ENCODE peak calls at places on chromosomes 12 and 14, in five cellular contexts. M is germinal center; A is activated naive CD8-positive, alpha-beta T cell treated with anti-CD3 and anti-CD28 coated beads for 36 hours; W is AG04450; N is gastrocnemius medialis. G is an unnamed sample.

GRCh38 chr12:108346022-108346633 is 7.0 kb upstream of the CMKLR1 start:
- DNase-seq in W (no peak), M (no peak), A (no peak), N (no peak), G (no peak)

GRCh38 chr14:70976591-70976990 is 69.3 kb downstream of the PCNX1 start:
- DNase-seq in M (no peak), W (no peak), N (no peak), A (no peak), G (no peak)

GRCh38 chr12:38930994-38931393 is 25.6 kb upstream of the CPNE8 start:
- DNase-seq in W (no peak), A (no peak), N (no peak), M (no peak), G (no peak)

GRCh38 chr12:110340706-110341105 is 59.7 kb downstream of the ATP2A2 start:
- DNase-seq in A (no peak), W (no peak), M (no peak), N (no peak), G (no peak)

GRCh38 chr12:124686885-124687694 is 119.7 kb upstream of the NCOR2 start:
- DNase-seq in A (no peak), N (no peak), M (no peak), W (no peak), G (no peak)

GRCh38 chr14:97458302-97459137 is 661.3 kb downstream of the VRK1 start:
- DNase-seq in A (peak; percentile 79), W (no peak), M (no peak), N (no peak), G (no peak)

GRCh38 chr12:71730936-71731335 is 23.7 kb upstream of the RAB21 start:
- DNase-seq in W (no peak), N (no peak), M (no peak), A (no peak), G (no peak)

GRCh38 chr14:105525861-105526780 is at the start of gene TMEM121:
- DNase-seq in M (peak; percentile 51), N (no peak), W (no peak), A (peak; percentile 62), G (peak; percentile 33)

GRCh38 chr12:55619352-55620138 is 17.1 kb upstream of the OR10P1 start:
- DNase-seq in M (peak; percentile 83), N (no peak), W (peak; percentile 84), A (peak; percentile 29), G (peak; percentile 94)

GRCh38 chr14:68998062-68998461 is 19.0 kb upstream of the ACTN1 start:
- DNase-seq in N (no peak), A (no peak), M (no peak), W (no peak), G (no peak)

GRCh38 chr12:42705863-42706262 is 116.3 kb upstream of the PRICKLE1 start:
- DNase-seq in A (no peak), M (no peak), W (peak; percentile 91), N (peak; percentile 80), G (no peak)

GRCh38 chr12:50661300-50662120 is 102.4 kb upstream of the ATF1 start:
- DNase-seq in M (no peak), W (no peak), A (no peak), N (no peak), G (no peak)

GRCh38 chr12:48032597-48032996 is 28.3 kb upstream of the COL2A1 start:
- DNase-seq in W (no peak), M (no peak), A (no peak), N (no peak), G (no peak)

GRCh38 chr14:77044776-77045569 is 16.5 kb upstream of the IRF2BPL start:
- DNase-seq in M (no peak), N (peak; percentile 78), W (no peak), A (no peak), G (no peak)

GRCh38 chr14:99899578-99900178 is 106.5 kb downstream of the EML1 start:
- DNase-seq in N (no peak), W (no peak), M (no peak), A (no peak), G (peak; percentile 15)

GRCh38 chr14:68783408-68784297 is 9.2 kb downstream of the ZFP36L1 start:
- DNase-seq in N (no peak), M (no peak), A (no peak), W (no peak), G (no peak)

GRCh38 chr12:44317651-44318126 is 481.8 kb downstream of the TMEM117 start:
- DNase-seq in N (no peak), M (no peak), W (peak; percentile 3), A (no peak), G (peak; percentile 57)

GRCh38 chr14:92729632-92730358 is 18.6 kb downstream of the LGMN start:
- DNase-seq in W (peak; percentile 89), A (peak; percentile 42), N (no peak), M (no peak), G (no peak)

GRCh38 chr12:105590571-105590970 is 260.1 kb downstream of the C12orf75 start:
- DNase-seq in M (no peak), W (no peak), N (no peak), A (no peak), G (no peak)

GRCh38 chr12:121838096-121838495 is 20.6 kb downstream of the HPD start:
- DNase-seq in M (no peak), W (no peak), N (no peak), A (no peak), G (no peak)

GRCh38 chr12:92362785-92363184 is 217.1 kb upstream of the BTG1 start:
- DNase-seq in A (no peak), N (no peak), M (peak; percentile 42), W (no peak), G (peak; percentile 89)

GRCh38 chr12:47302111-47302597 is 222.4 kb upstream of the AMIGO2 start:
- DNase-seq in N (no peak), M (peak; percentile 79), A (peak; percentile 42), W (no peak), G (no peak)

GRCh38 chr12:54588110-54588831 is at the start of gene PPP1R1A:
- DNase-seq in W (no peak), N (peak; percentile 45), M (no peak), A (no peak), G (no peak)

GRCh38 chr12:12442548-12443071 is 85.7 kb downstream of the BORCS5 start:
- DNase-seq in N (no peak), M (no peak), W (no peak), A (no peak), G (no peak)

GRCh38 chr12:90037740-90038139 is 329.1 kb upstream of the ATP2B1 start:
- DNase-seq in N (no peak), W (no peak), M (no peak), A (no peak), G (no peak)

GRCh38 chr14:60637490-60638452 is 11.5 kb downstream of the SIX1 start:
- DNase-seq in W (no peak), A (no peak), N (peak; percentile 40), M (no peak), G (no peak)

GRCh38 chr14:100584056-100585031 is 2.9 kb downstream of the BEGAIN start:
- DNase-seq in A (no peak), W (no peak), N (no peak), M (no peak), G (no peak)

GRCh38 chr14:23361763-23362162 is 3.2 kb downstream of the EFS start:
- DNase-seq in W (no peak), A (no peak), M (no peak), N (no peak), G (no peak)

G was measured in MM.1S.